ENCODE peak calls at places on chromosomes 2 and 18, in four cellular contexts. A is hepatocyte, B is GM20000, Z is frontal cortex. V is an unnamed sample.

GRCh38 chr2:209917154-209917771 is 85.2 kb upstream of the RPE start:
- DNase-seq in A (no peak), Z (no peak), B (no peak), V (no peak)

GRCh38 chr2:235945608-235946140 is 222.5 kb downstream of the GBX2 start:
- DNase-seq in A (no peak), B (no peak), Z (no peak), V (no peak)

GRCh38 chr2:108586116-108586515 is 51.8 kb downstream of the LIMS1 start:
- DNase-seq in Z (no peak), B (no peak), A (no peak), V (no peak)

GRCh38 chr2:166419616-166419934 is 43.8 kb upstream of the SCN9A start:
- DNase-seq in B (no peak), Z (no peak), A (peak), V (peak)

GRCh38 chr2:32647180-32647651 is 19.4 kb downstream of the TTC27 start:
- DNase-seq in B (no peak), A (no peak), Z (no peak), V (no peak)

GRCh38 chr2:203783496-203784203 is 77.2 kb downstream of the CD28 start:
- DNase-seq in A (peak), B (no peak), Z (no peak), V (peak)

GRCh38 chr2:132272713-132273112 is 111.0 kb upstream of the ANKRD30BL start:
- DNase-seq in A (no peak), B (no peak), Z (no peak), V (no peak)

GRCh38 chr2:181300600-181301291 is 156.4 kb upstream of the ITGA4 start:
- DNase-seq in A (no peak), B (no peak), Z (no peak), V (no peak)

GRCh38 chr2:155218292-155218924 is 519.9 kb downstream of the KCNJ3 start:
- DNase-seq in Z (no peak), A (no peak), B (no peak), V (no peak)

GRCh38 chr2:12034303-12034861 is 287.9 kb downstream of the LPIN1 start:
- DNase-seq in A (no peak), B (no peak), Z (no peak), V (no peak)

GRCh38 chr2:112891333-112891950 is 19.5 kb upstream of the IL37 start:
- DNase-seq in Z (no peak), B (no peak), A (peak), V (no peak)

GRCh38 chr2:109046925-109047508 is 58.0 kb upstream of the EDAR start:
- DNase-seq in A (no peak), Z (no peak), B (peak), V (no peak)

GRCh38 chr2:218465987-218466633 is 47.2 kb downstream of the VIL1 start:
- DNase-seq in B (no peak), A (peak), Z (no peak), V (peak)

GRCh38 chr18:54119524-54120019 is 104.9 kb downstream of the MBD2 start:
- DNase-seq in B (peak), A (peak), Z (peak), V (peak)

GRCh38 chr2:173249661-173250641 is 104.7 kb upstream of the CDCA7 start:
- DNase-seq in B (no peak), Z (peak), A (no peak), V (no peak)

GRCh38 chr2:140597836-140598235 is 1533.0 kb downstream of the LRP1B start:
- DNase-seq in B (no peak), A (no peak), Z (no peak), V (no peak)

GRCh38 chr2:220240640-220241039 is 613.2 kb downstream of the SLC4A3 start:
- DNase-seq in Z (no peak), B (no peak), A (no peak), V (no peak)

GRCh38 chr2:136376211-136376610 is 258.3 kb upstream of the CXCR4 start:
- DNase-seq in A (no peak), Z (no peak), B (no peak), V (no peak)

GRCh38 chr2:240459401-240460242 is 24.2 kb downstream of the GPC1 start:
- DNase-seq in B (no peak), Z (no peak), A (peak), V (peak)

GRCh38 chr2:195486987-195487644 is 169.9 kb upstream of the SLC39A10 start:
- DNase-seq in A (peak), Z (no peak), B (no peak), V (no peak)

GRCh38 chr2:63050916-63051794 is 525 bp downstream of the OTX1 start:
- DNase-seq in A (peak), Z (no peak), B (peak), V (peak)

GRCh38 chr2:239770240-239770639 is 254.9 kb downstream of the NDUFA10 start:
- DNase-seq in Z (no peak), B (no peak), A (peak), V (no peak)

GRCh38 chr2:146489386-146489785 is 1355.4 kb upstream of the ACVR2A start:
- DNase-seq in Z (no peak), A (no peak), B (no peak), V (no peak)

GRCh38 chr2:33377048-33377447 is 99.4 kb upstream of the RASGRP3 start:
- DNase-seq in A (no peak), B (no peak), Z (no peak), V (no peak)

GRCh38 chr18:77115461-77115907 is 17.1 kb downstream of the MBP start:
- DNase-seq in Z (no peak), A (no peak), B (no peak), V (no peak)

GRCh38 chr2:70828115-70828514 is 7.5 kb downstream of the CD207 start:
- DNase-seq in A (no peak), Z (no peak), B (no peak), V (no peak)

GRCh38 chr2:189407944-189408209 is 33.4 kb upstream of the WDR75 start:
- DNase-seq in B (no peak), A (no peak), Z (no peak), V (no peak)

GRCh38 chr18:48713302-48713701 is 174.5 kb downstream of the CTIF start:
- DNase-seq in A (no peak), B (no peak), Z (no peak), V (no peak)

GRCh38 chr2:120729410-120730052 is 6.1 kb upstream of the GLI2 start:
- DNase-seq in A (no peak), Z (no peak), B (no peak), V (no peak)

GRCh38 chr2:172597191-172597842 is 41.4 kb downstream of the PDK1 start:
- DNase-seq in B (no peak), A (no peak), Z (no peak), V (no peak)

GRCh38 chr2:112519506-112519905 is 22.8 kb upstream of the POLR1B start:
- DNase-seq in A (no peak), B (no peak), Z (no peak), V (no peak)

V was measured in HuH-7.